ENCODE peak calls at places on chromosomes 4 and X, in five cellular contexts. U is KBM-7, Y is NCI-H1930, L is endodermal cell, Z is sciatic nerve. K is an unnamed sample.

GRCh38 chr4:1564535-1565375 is 119.4 kb downstream of the FAM53A start:
- DNase-seq in Z (no peak), L (no peak), U (no peak), Y (no peak), K (no peak)

GRCh38 chr4:162475221-162475620 is 311.4 kb upstream of the FSTL5 start:
- DNase-seq in Z (no peak), L (no peak), Y (no peak), U (no peak), K (no peak)

GRCh38 chrX:118226060-118226428 is 109.4 kb upstream of the KLHL13 start:
- DNase-seq in Y (peak; percentile 19), L (no peak), U (peak; percentile 53), Z (no peak), K (no peak)

GRCh38 chrX:81259008-81259713 is 57.3 kb downstream of the SH3BGRL start:
- DNase-seq in Z (no peak), Y (no peak), U (peak; percentile 8), L (no peak), K (peak; percentile 19)

GRCh38 chr4:86961605-86962295 is 26.9 kb downstream of the AFF1 start:
- DNase-seq in L (no peak), Z (no peak), Y (no peak), U (peak; percentile 89), K (no peak)

GRCh38 chrX:110678591-110678990 is 117.0 kb downstream of the CHRDL1 start:
- DNase-seq in L (peak; percentile 50), U (no peak), Z (no peak), Y (no peak), K (no peak)

GRCh38 chr4:121706595-121707021 is 9.8 kb upstream of the ANXA5 start:
- DNase-seq in L (no peak), U (no peak), Y (no peak), Z (no peak), K (peak; percentile 85)

GRCh38 chrX:110667706-110668105 is 127.9 kb downstream of the CHRDL1 start:
- DNase-seq in Z (no peak), U (no peak), L (peak; percentile 86), Y (no peak), K (no peak)

GRCh38 chr4:75673959-75674328 is 733 bp upstream of the G3BP2 start:
- DNase-seq in Y (no peak), U (no peak), Z (no peak), L (peak; percentile 46), K (no peak)